ENCODE peak calls at places on chromosomes 13 and 19, in four cellular contexts. One of them, this sample, is unnamed.

GRCh38 chr19:7731615-7732014 is 295 bp downstream of the CLEC4G start:
- DNase-seq in tibial nerve: no peak
- DNase-seq in AG04450: no peak
- DNase-seq in cardiac muscle cell: no peak
- DNase-seq in this sample: no peak

GRCh38 chr13:91112191-91112579 is 235.3 kb upstream of the MIR17HG start:
- DNase-seq in tibial nerve: no peak
- DNase-seq in AG04450: no peak
- DNase-seq in cardiac muscle cell: no peak
- DNase-seq in this sample: no peak

GRCh38 chr13:100409132-100409531 is 179.5 kb downstream of the GGACT start:
- DNase-seq in tibial nerve: no peak
- DNase-seq in AG04450: no peak
- DNase-seq in cardiac muscle cell: peak; percentile 15
- DNase-seq in this sample: no peak

GRCh38 chr13:22517544-22517943 is 663.2 kb upstream of the SGCG start:
- DNase-seq in tibial nerve: no peak
- DNase-seq in AG04450: no peak
- DNase-seq in cardiac muscle cell: no peak
- DNase-seq in this sample: peak; percentile 83

GRCh38 chr13:80168089-80168850 is 172.7 kb downstream of the SPRY2 start:
- DNase-seq in tibial nerve: no peak
- DNase-seq in AG04450: no peak
- DNase-seq in cardiac muscle cell: peak; percentile 30
- DNase-seq in this sample: no peak

GRCh38 chr13:111323950-111324651 is 3.7 kb downstream of the TEX29 start:
- DNase-seq in tibial nerve: no peak
- DNase-seq in AG04450: no peak
- DNase-seq in cardiac muscle cell: no peak
- DNase-seq in this sample: no peak

GRCh38 chr13:30108913-30109237 is 198.5 kb downstream of the KATNAL1 start:
- DNase-seq in tibial nerve: no peak
- DNase-seq in AG04450: no peak
- DNase-seq in cardiac muscle cell: no peak
- DNase-seq in this sample: no peak

GRCh38 chr19:46637224-46637623 is 1.2 kb upstream of the GNG8 start:
- DNase-seq in tibial nerve: no peak
- DNase-seq in AG04450: no peak
- DNase-seq in cardiac muscle cell: no peak
- DNase-seq in this sample: no peak

GRCh38 chr13:36353001-36353400 is 6.8 kb upstream of the SPART start:
- DNase-seq in tibial nerve: no peak
- DNase-seq in AG04450: no peak
- DNase-seq in cardiac muscle cell: peak; percentile 55
- DNase-seq in this sample: no peak

GRCh38 chr19:49930483-49931011 is 1.2 kb upstream of the NUP62 start:
- DNase-seq in tibial nerve: peak; percentile 21
- DNase-seq in AG04450: no peak
- DNase-seq in cardiac muscle cell: peak; percentile 27
- DNase-seq in this sample: no peak
- H3K4me3 ChIP-seq in tibial nerve: peak overlapping the region; percentile 94
- H3K4me3 ChIP-seq in AG04450: peak overlapping the region; percentile 94
- H3K4me3 ChIP-seq in cardiac muscle cell: peak overlapping the region; percentile 63
- H3K4me3 ChIP-seq in this sample: peak overlapping the region; percentile 34

GRCh38 chr13:92143766-92144165 is 745.3 kb downstream of the GPC5 start:
- DNase-seq in tibial nerve: no peak
- DNase-seq in AG04450: no peak
- DNase-seq in cardiac muscle cell: peak; percentile 18
- DNase-seq in this sample: no peak
- TF ChIP-seq CTCF in tibial nerve: no peak
- TF ChIP-seq CTCF in AG04450: no peak
- TF ChIP-seq CTCF in cardiac muscle cell: no peak
- TF ChIP-seq CTCF in this sample: no peak

DNA sequence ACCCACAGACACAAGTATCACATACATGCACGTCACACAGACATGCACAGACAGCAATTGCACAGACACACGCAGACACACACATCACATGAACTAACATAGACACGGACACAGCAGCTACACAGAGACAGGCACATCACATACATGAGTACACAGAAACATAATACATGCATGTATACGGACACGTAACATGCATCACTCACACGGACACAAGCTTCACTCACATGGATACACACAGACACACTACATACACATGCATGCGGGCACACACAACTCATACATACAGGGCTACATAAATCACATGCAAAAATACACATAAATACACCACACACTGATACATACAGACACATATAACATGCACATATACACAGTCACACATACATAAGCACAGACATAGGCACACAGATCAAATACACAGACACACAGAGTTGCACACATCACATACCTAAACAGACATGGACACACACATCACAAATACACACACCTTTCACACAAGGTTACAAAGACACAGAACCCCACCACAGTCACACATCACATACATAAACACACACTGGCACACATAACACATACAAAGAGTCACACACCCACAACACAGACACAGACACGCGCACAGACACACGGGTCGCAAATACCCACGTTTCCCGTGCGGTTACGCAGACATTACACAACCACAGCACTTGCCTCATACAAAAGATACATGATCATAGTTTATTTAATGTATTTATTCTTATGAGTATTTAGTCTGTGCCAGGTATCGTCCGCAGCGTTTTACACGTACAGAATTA is 1.1 kb upstream of the LMTK3 start:
- DNase-seq in tibial nerve: no peak
- DNase-seq in AG04450: no peak
- DNase-seq in cardiac muscle cell: no peak
- DNase-seq in this sample: no peak
- H3K4me3 ChIP-seq in tibial nerve: no peak overlapping the region
- H3K4me3 ChIP-seq in AG04450: no peak overlapping the region
- H3K4me3 ChIP-seq in cardiac muscle cell: no peak overlapping the region
- H3K4me3 ChIP-seq in this sample: no peak overlapping the region

GRCh38 chr13:42110410-42111155 is 62.1 kb downstream of the DGKH start:
- DNase-seq in tibial nerve: peak; percentile 64
- DNase-seq in AG04450: peak; percentile 54
- DNase-seq in cardiac muscle cell: peak; percentile 88
- DNase-seq in this sample: peak; percentile 54
- TF ChIP-seq CTCF in tibial nerve: peak; percentile 77
- TF ChIP-seq CTCF in AG04450: peak; percentile 70
- TF ChIP-seq CTCF in cardiac muscle cell: peak; percentile 58
- TF ChIP-seq CTCF in this sample: peak; percentile 59

GRCh38 chr19:45469132-45469834 is 1.5 kb downstream of the FOSB start:
- DNase-seq in tibial nerve: peak; percentile 94
- DNase-seq in AG04450: peak; percentile 84
- DNase-seq in cardiac muscle cell: peak; percentile 97
- DNase-seq in this sample: no peak

GRCh38 chr19:45471866-45472556 is 4.2 kb downstream of the FOSB start:
- DNase-seq in tibial nerve: no peak
- DNase-seq in AG04450: no peak
- DNase-seq in cardiac muscle cell: peak; percentile 20
- DNase-seq in this sample: no peak

GRCh38 chr19:45469835-45470146 is 2.0 kb downstream of the FOSB start:
- DNase-seq in tibial nerve: no peak
- DNase-seq in AG04450: no peak
- DNase-seq in cardiac muscle cell: no peak
- DNase-seq in this sample: no peak

GRCh38 chr19:45471116-45471865 is 3.5 kb downstream of the FOSB start:
- DNase-seq in tibial nerve: no peak
- DNase-seq in AG04450: no peak
- DNase-seq in cardiac muscle cell: peak; percentile 32
- DNase-seq in this sample: no peak

DNA sequence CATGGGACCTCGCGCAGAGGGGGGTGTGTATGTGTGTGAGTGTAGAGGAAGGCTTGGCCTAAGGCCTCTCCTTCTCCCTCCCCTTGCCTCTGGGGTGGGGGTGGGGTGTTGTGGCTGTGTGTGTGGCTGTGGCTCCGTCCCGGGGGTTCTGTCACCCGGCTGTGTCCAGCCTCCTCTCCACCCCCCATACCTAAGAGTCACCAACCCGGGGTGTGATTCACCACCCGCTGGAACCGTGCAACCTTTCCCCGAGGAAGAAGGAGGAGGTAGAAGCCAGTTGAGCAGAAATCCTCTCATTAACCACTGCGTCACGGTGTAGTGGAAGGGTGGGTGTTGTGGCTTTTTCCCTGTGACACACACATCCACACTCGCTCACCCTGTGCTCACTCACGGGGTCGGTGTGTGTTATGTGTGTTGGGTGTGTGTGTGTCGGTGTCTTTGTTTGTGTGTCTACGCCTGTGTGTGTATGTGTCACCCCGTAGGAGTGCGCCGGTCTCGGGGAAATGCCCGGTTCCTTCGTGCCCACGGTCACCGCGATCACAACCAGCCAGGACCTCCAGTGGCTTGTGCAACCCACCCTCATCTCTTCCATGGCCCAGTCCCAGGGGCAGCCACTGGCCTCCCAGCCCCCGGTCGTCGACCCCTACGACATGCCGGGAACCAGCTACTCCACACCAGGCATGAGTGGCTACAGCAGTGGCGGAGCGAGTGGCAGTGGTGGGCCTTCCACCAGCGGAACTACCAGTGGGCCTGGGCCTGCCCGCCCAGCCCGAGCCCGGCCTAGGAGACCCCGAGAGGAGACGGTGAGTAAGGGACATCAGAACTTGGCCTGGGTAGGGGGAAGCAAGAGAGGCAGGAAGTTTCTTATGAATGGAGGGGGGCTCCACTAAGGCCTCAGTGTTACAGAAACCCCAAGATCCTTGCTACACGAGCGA is 2.6 kb downstream of the FOSB start:
- DNase-seq in tibial nerve: peak; percentile 32
- DNase-seq in AG04450: no peak
- DNase-seq in cardiac muscle cell: peak; percentile 61
- DNase-seq in this sample: no peak
- H3K4me3 ChIP-seq in tibial nerve: peak overlapping the region; percentile 70
- H3K4me3 ChIP-seq in AG04450: peak overlapping the region; percentile 96
- H3K4me3 ChIP-seq in cardiac muscle cell: peak overlapping the region; percentile 65
- H3K4me3 ChIP-seq in this sample: peak overlapping the region; percentile 65

GRCh38 chr19:19559942-19560341 is 21.9 kb downstream of the CILP2 start:
- DNase-seq in tibial nerve: no peak
- DNase-seq in AG04450: no peak
- DNase-seq in cardiac muscle cell: no peak
- DNase-seq in this sample: no peak

GRCh38 chr19:19561946-19562664 is 24.0 kb downstream of the CILP2 start:
- DNase-seq in tibial nerve: no peak
- DNase-seq in AG04450: no peak
- DNase-seq in cardiac muscle cell: no peak
- DNase-seq in this sample: no peak

GRCh38 chr19:19563348-19563848 is 25.3 kb downstream of the CILP2 start:
- DNase-seq in tibial nerve: no peak
- DNase-seq in AG04450: no peak
- DNase-seq in cardiac muscle cell: no peak
- DNase-seq in this sample: no peak

GRCh38 chr19:19566306-19566705 is 28.2 kb downstream of the CILP2 start:
- DNase-seq in tibial nerve: no peak
- DNase-seq in AG04450: peak; percentile 41
- DNase-seq in cardiac muscle cell: no peak
- DNase-seq in this sample: no peak

DNA sequence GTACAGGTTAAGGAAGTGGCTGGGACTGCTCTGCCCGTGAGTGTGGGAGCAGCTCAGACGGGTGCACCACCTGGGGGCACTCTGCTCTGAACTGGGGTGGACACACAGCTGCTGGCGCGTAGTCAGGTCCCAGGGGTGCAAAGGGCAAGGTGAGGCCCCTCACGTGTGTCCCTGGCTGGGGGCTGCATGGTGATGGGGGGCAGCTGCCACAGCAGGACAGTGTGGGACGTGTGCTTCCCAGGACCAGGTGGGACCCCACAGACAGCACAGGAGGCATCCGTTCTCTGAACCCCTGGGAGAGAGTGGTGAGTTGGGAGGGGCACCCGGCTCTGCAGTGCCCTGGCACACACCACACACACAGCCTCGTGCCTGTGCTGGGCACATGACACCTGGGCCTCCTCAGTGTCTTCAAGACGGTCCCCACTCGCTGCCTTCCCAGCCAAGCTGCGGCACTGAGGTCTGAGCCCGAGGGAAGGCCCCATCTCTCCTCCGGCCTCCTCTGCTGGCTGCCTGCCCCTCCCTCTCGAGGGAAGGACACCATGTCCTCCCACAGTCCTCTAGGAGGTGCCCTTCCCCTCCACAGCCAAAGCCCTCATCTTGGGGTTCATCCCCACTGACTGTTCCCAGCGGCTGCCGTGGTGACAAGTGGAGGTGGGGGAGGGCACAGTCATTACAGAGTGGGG is 24.7 kb downstream of the CILP2 start:
- DNase-seq in tibial nerve: no peak
- DNase-seq in AG04450: no peak
- DNase-seq in cardiac muscle cell: no peak
- DNase-seq in this sample: no peak
- TF ChIP-seq CTCF in tibial nerve: no peak
- TF ChIP-seq CTCF in AG04450: no peak
- TF ChIP-seq CTCF in cardiac muscle cell: no peak
- TF ChIP-seq CTCF in this sample: no peak

GRCh38 chr19:2827840-2828489 is 8.3 kb downstream of the ZNF554 start:
- DNase-seq in tibial nerve: no peak
- DNase-seq in AG04450: no peak
- DNase-seq in cardiac muscle cell: no peak
- DNase-seq in this sample: no peak

GRCh38 chr19:2822846-2823245 is 3.2 kb downstream of the ZNF554 start:
- DNase-seq in tibial nerve: no peak
- DNase-seq in AG04450: no peak
- DNase-seq in cardiac muscle cell: no peak
- DNase-seq in this sample: no peak

GRCh38 chr19:2827022-2827421 is 7.4 kb downstream of the ZNF554 start:
- DNase-seq in tibial nerve: no peak
- DNase-seq in AG04450: no peak
- DNase-seq in cardiac muscle cell: no peak
- DNase-seq in this sample: no peak

GRCh38 chr19:2823646-2824045 is 4.0 kb downstream of the ZNF554 start:
- DNase-seq in tibial nerve: no peak
- DNase-seq in AG04450: no peak
- DNase-seq in cardiac muscle cell: no peak
- DNase-seq in this sample: no peak

GRCh38 chr19:2824129-2824528 is 4.5 kb downstream of the ZNF554 start:
- DNase-seq in tibial nerve: no peak
- DNase-seq in AG04450: no peak
- DNase-seq in cardiac muscle cell: no peak
- DNase-seq in this sample: no peak
- H3K4me3 ChIP-seq in tibial nerve: no peak overlapping the region
- H3K4me3 ChIP-seq in AG04450: no peak overlapping the region
- H3K4me3 ChIP-seq in cardiac muscle cell: no peak overlapping the region
- H3K4me3 ChIP-seq in this sample: no peak overlapping the region

GRCh38 chr13:60112771-60113170 is 51.0 kb downstream of the DIAPH3 start:
- DNase-seq in tibial nerve: no peak
- DNase-seq in AG04450: no peak
- DNase-seq in cardiac muscle cell: peak; percentile 19
- DNase-seq in this sample: no peak

GRCh38 chr13:60111726-60112125 is 52.0 kb downstream of the DIAPH3 start:
- DNase-seq in tibial nerve: no peak
- DNase-seq in AG04450: no peak
- DNase-seq in cardiac muscle cell: no peak
- DNase-seq in this sample: no peak

GRCh38 chr13:60114499-60115028 is 49.2 kb downstream of the DIAPH3 start:
- DNase-seq in tibial nerve: no peak
- DNase-seq in AG04450: no peak
- DNase-seq in cardiac muscle cell: no peak
- DNase-seq in this sample: no peak

GRCh38 chr13:60109285-60109684 is 54.4 kb downstream of the DIAPH3 start:
- DNase-seq in tibial nerve: no peak
- DNase-seq in AG04450: no peak
- DNase-seq in cardiac muscle cell: no peak
- DNase-seq in this sample: no peak
- TF ChIP-seq CTCF in tibial nerve: no peak
- TF ChIP-seq CTCF in AG04450: no peak
- TF ChIP-seq CTCF in cardiac muscle cell: no peak
- TF ChIP-seq CTCF in this sample: no peak